ENCODE peak calls at places on chromosomes 7 and 10, in six cellular contexts. Z is cardiac fibroblast; W is activated CD8-positive, alpha-beta memory T cell treated with anti-CD3 and anti-CD28 coated beads, Interleukin-2, amount 50 U/mL, for 48 hours; I is NCI-H446; A is glutamatergic neuron; X is fibroblast of mammary gland. K is an unnamed sample.

GRCh38 chr7:95545666-95546065 is 50.6 kb downstream of the PDK4 start:
- DNase-seq in Z (no peak), W (no peak), I (no peak), A (no peak), X (no peak), K (no peak)

GRCh38 chr10:70541738-70542564 is 60.6 kb downstream of the PRF1 start:
- DNase-seq in Z (no peak), W (no peak), I (no peak), A (no peak), X (no peak), K (no peak)

GRCh38 chr7:148872198-148872597 is 11.9 kb downstream of the EZH2 start:
- DNase-seq in Z (no peak), W (no peak), I (no peak), A (no peak), X (no peak), K (no peak)

GRCh38 chr10:24553051-24553612 is 170.6 kb downstream of the ARHGAP21 start:
- DNase-seq in Z (no peak), W (no peak), I (no peak), A (no peak), X (no peak), K (no peak)

GRCh38 chr10:101897633-101898032 is 54.0 kb upstream of the KCNIP2 start:
- DNase-seq in Z (peak; percentile 47), W (no peak), I (peak; percentile 4), A (no peak), X (peak; percentile 26), K (no peak)

GRCh38 chr10:113187066-113187777 is 237.2 kb downstream of the TCF7L2 start:
- DNase-seq in Z (peak; percentile 23), W (no peak), I (peak; percentile 9), A (no peak), X (no peak), K (peak; percentile 72)

GRCh38 chr10:29443745-29444523 is 155.1 kb downstream of the LYZL1 start:
- DNase-seq in Z (peak; percentile 52), W (no peak), I (no peak), A (no peak), X (peak; percentile 41), K (no peak)

GRCh38 chr7:94295805-94296204 is 98.9 kb upstream of the COL1A2 start:
- DNase-seq in Z (peak; percentile 92), W (no peak), I (peak; percentile 5), A (no peak), X (peak; percentile 89), K (no peak)

GRCh38 chr10:95295031-95295755 is 4.4 kb upstream of the PDLIM1 start:
- DNase-seq in Z (peak; percentile 51), W (peak; percentile 72), I (no peak), A (peak; percentile 59), X (peak; percentile 38), K (peak; percentile 77)

GRCh38 chr10:52353960-52354394 is 39.9 kb downstream of the DKK1 start:
- DNase-seq in Z (peak; percentile 81), W (no peak), I (no peak), A (no peak), X (peak; percentile 84), K (no peak)

GRCh38 chr7:140035400-140036223 is 27.1 kb downstream of the PARP12 start:
- DNase-seq in Z (peak; percentile 90), W (no peak), I (no peak), A (no peak), X (peak; percentile 87), K (no peak)

GRCh38 chr7:42736931-42737330 is 174.9 kb downstream of the C7orf25 start:
- DNase-seq in Z (no peak), W (no peak), I (no peak), A (no peak), X (no peak), K (no peak)

GRCh38 chr10:100879741-100880360 is 32.9 kb upstream of the SLF2 start:
- DNase-seq in Z (no peak), W (no peak), I (no peak), A (peak; percentile 67), X (no peak), K (no peak)

GRCh38 chr10:29922904-29923303 is 136.5 kb downstream of the JCAD start:
- DNase-seq in Z (no peak), W (no peak), I (no peak), A (no peak), X (no peak), K (no peak)

GRCh38 chr10:3190817-3191216 is 18.2 kb upstream of the PITRM1 start:
- DNase-seq in Z (no peak), W (no peak), I (no peak), A (no peak), X (no peak), K (no peak)

GRCh38 chr7:28516390-28517145 is 104.2 kb downstream of the CREB5 start:
- DNase-seq in Z (no peak), W (no peak), I (no peak), A (no peak), X (no peak), K (no peak)

GRCh38 chr10:23095404-23095965 is at the start of gene MSRB2:
- DNase-seq in Z (peak; percentile 95), W (peak; percentile 72), I (peak; percentile 75), A (peak; percentile 93), X (peak; percentile 94), K (peak; percentile 97)

GRCh38 chr7:91582799-91583230 is 297.7 kb downstream of the MTERF1 start:
- DNase-seq in Z (no peak), W (no peak), I (no peak), A (no peak), X (no peak), K (no peak)

GRCh38 chr7:145511014-145511413 is 605.6 kb upstream of the CNTNAP2 start:
- DNase-seq in Z (no peak), W (no peak), I (no peak), A (no peak), X (no peak), K (no peak)

GRCh38 chr10:12513775-12514663 is 164.7 kb downstream of the CAMK1D start:
- DNase-seq in Z (no peak), W (no peak), I (no peak), A (peak; percentile 68), X (no peak), K (no peak)

GRCh38 chr10:117457932-117458331 is 82.7 kb upstream of the PDZD8 start:
- DNase-seq in Z (no peak), W (no peak), I (no peak), A (no peak), X (no peak), K (no peak)

GRCh38 chr7:41148521-41148951 is 554.4 kb downstream of the INHBA start:
- DNase-seq in Z (peak; percentile 94), W (no peak), I (no peak), A (no peak), X (peak; percentile 96), K (no peak)

GRCh38 chr10:62413652-62414051 is 39.5 kb downstream of the ZNF365 start:
- DNase-seq in Z (no peak), W (no peak), I (no peak), A (no peak), X (no peak), K (no peak)

GRCh38 chr10:50619171-50619570 is 4.6 kb downstream of the SGMS1 start:
- DNase-seq in Z (no peak), W (no peak), I (no peak), A (no peak), X (no peak), K (no peak)

GRCh38 chr7:1889556-1890181 is 219.6 kb downstream of the ELFN1 start:
- DNase-seq in Z (peak; percentile 28), W (no peak), I (no peak), A (peak; percentile 10), X (peak; percentile 72), K (no peak)

GRCh38 chr7:94696981-94697670 is 41.2 kb upstream of the SGCE start:
- DNase-seq in Z (peak; percentile 98), W (no peak), I (no peak), A (no peak), X (peak; percentile 98), K (peak; percentile 31)

GRCh38 chr7:101241015-101241363 is 3.4 kb upstream of the CLDN15 start:
- DNase-seq in Z (peak; percentile 22), W (no peak), I (no peak), A (no peak), X (peak; percentile 85), K (no peak)

GRCh38 chr10:4257939-4258465 is 473.0 kb upstream of the KLF6 start:
- DNase-seq in Z (no peak), W (no peak), I (no peak), A (no peak), X (no peak), K (no peak)

GRCh38 chr7:40570218-40570617 is 435.4 kb downstream of the SUGCT start:
- DNase-seq in Z (peak; percentile 22), W (no peak), I (no peak), A (no peak), X (peak; percentile 28), K (no peak)

GRCh38 chr10:97050205-97050745 is 135.5 kb downstream of the SLIT1 start:
- DNase-seq in Z (no peak), W (no peak), I (no peak), A (no peak), X (no peak), K (no peak)

GRCh38 chr7:123881300-123881699 is 36.3 kb downstream of the HYAL4 start:
- DNase-seq in Z (no peak), W (no peak), I (no peak), A (no peak), X (no peak), K (no peak)

GRCh38 chr10:88271736-88272135 is 311.4 kb downstream of the RNLS start:
- DNase-seq in Z (peak; percentile 64), W (peak; percentile 53), I (no peak), A (no peak), X (peak; percentile 65), K (no peak)

GRCh38 chr7:47596502-47597202 is 14.7 kb upstream of the TNS3 start:
- DNase-seq in Z (peak; percentile 36), W (no peak), I (peak; percentile 46), A (peak; percentile 59), X (no peak), K (peak; percentile 60)

K was measured in psoas muscle.